ENCODE peak calls at places on chromosome 6, in four cellular contexts. One of them, this sample, is unnamed.
A peak's percentile ranks its signal among the peaks of the same experiment; 100 is the strongest.

GRCh38 chr6:36329798-36330291 is 6.8 kb downstream of the BNIP5 start:
- DNase-seq in Kasumi-1: no peak
- DNase-seq in neural crest cell: no peak
- DNase-seq in epithelial cell of prostate: no peak
- DNase-seq in this sample: no peak

GRCh38 chr6:138678168-138678567 is 95.4 kb upstream of the CCDC28A start:
- DNase-seq in Kasumi-1: no peak
- DNase-seq in neural crest cell: no peak
- DNase-seq in epithelial cell of prostate: no peak
- DNase-seq in this sample: no peak

GRCh38 chr6:88780714-88781389 is 182.6 kb downstream of the RNGTT start:
- DNase-seq in Kasumi-1: peak; percentile 72
- DNase-seq in neural crest cell: peak; percentile 41
- DNase-seq in epithelial cell of prostate: no peak
- DNase-seq in this sample: peak; percentile 62

GRCh38 chr6:74585779-74586178 is 620.1 kb downstream of the COL12A1 start:
- DNase-seq in Kasumi-1: no peak
- DNase-seq in neural crest cell: no peak
- DNase-seq in epithelial cell of prostate: no peak
- DNase-seq in this sample: no peak

GRCh38 chr6:149859368-149859767 is 4.8 kb downstream of the LRP11 start:
- DNase-seq in Kasumi-1: no peak
- DNase-seq in neural crest cell: no peak
- DNase-seq in epithelial cell of prostate: no peak
- DNase-seq in this sample: no peak

GRCh38 chr6:92521553-92521952 is 897.8 kb downstream of the EPHA7 start:
- DNase-seq in Kasumi-1: no peak
- DNase-seq in neural crest cell: no peak
- DNase-seq in epithelial cell of prostate: no peak
- DNase-seq in this sample: no peak

GRCh38 chr6:154341876-154342275 is 14.7 kb downstream of the IPCEF1 start:
- DNase-seq in Kasumi-1: no peak
- DNase-seq in neural crest cell: no peak
- DNase-seq in epithelial cell of prostate: no peak
- DNase-seq in this sample: no peak

GRCh38 chr6:39426057-39426592 is 103.6 kb upstream of the KCNK16 start:
- DNase-seq in Kasumi-1: no peak
- DNase-seq in neural crest cell: no peak
- DNase-seq in epithelial cell of prostate: peak; percentile 43
- DNase-seq in this sample: no peak

GRCh38 chr6:79684821-79685220 is 53.7 kb downstream of the SH3BGRL2 start:
- DNase-seq in Kasumi-1: no peak
- DNase-seq in neural crest cell: no peak
- DNase-seq in epithelial cell of prostate: no peak
- DNase-seq in this sample: no peak

GRCh38 chr6:118650500-118651281 is 700 bp downstream of the CEP85L start:
- DNase-seq in Kasumi-1: peak; percentile 48
- DNase-seq in neural crest cell: peak; percentile 37
- DNase-seq in epithelial cell of prostate: no peak
- DNase-seq in this sample: peak; percentile 59